ENCODE peak calls at places on chromosomes 3 and 15, in nine cellular contexts. D is HFF-Myc, V is heart left ventricle, G is SJSA1, K is upper lobe of right lung, N is PC-3, C is MM.1S, Z is fibroblast of the aortic adventitia, E is DND-41. H is an unnamed sample.

GRCh38 chr3:47028146-47028545 is 48.7 kb downstream of the NBEAL2 start:
- DNase-seq in D (no peak), V (no peak), G (no peak), K (no peak), N (no peak), C (no peak), Z (no peak), E (no peak), H (no peak)

GRCh38 chr15:66838671-66839239 is 136.7 kb downstream of the SMAD6 start:
- DNase-seq in D (no peak), V (no peak), G (no peak), K (no peak), N (peak), C (no peak), Z (peak), E (no peak), H (no peak)

GRCh38 chr3:171183042-171183441 is 156.5 kb upstream of the SLC2A2 start:
- DNase-seq in D (no peak), V (no peak), G (no peak), K (no peak), N (peak), C (no peak), Z (no peak), E (no peak), H (no peak)

GRCh38 chr15:67917037-67917436 is 77.2 kb upstream of the RNU6-1 start:
- DNase-seq in D (no peak), V (peak), G (no peak), K (no peak), N (peak), C (no peak), Z (peak), E (no peak), H (no peak)

GRCh38 chr15:78000089-78000926 is 77.2 kb downstream of the TBC1D2B start:
- DNase-seq in D (peak), V (peak), G (peak), K (peak), N (peak), C (peak), Z (peak), E (peak), H (peak)

GRCh38 chr15:25848769-25849430 is 14.2 kb downstream of the ATP10A start:
- DNase-seq in D (no peak), V (no peak), G (no peak), K (no peak), N (no peak), C (no peak), Z (no peak), E (no peak), H (no peak)

GRCh38 chr15:89197503-89197971 is 23.8 kb downstream of the RLBP1 start:
- DNase-seq in D (no peak), V (no peak), G (no peak), K (peak), N (peak), C (no peak), Z (no peak), E (no peak), H (no peak)

GRCh38 chr15:60661075-60661645 is 182.2 kb upstream of the ICE2 start:
- DNase-seq in D (no peak), V (no peak), G (no peak), K (no peak), N (no peak), C (no peak), Z (no peak), E (no peak), H (no peak)

GRCh38 chr3:127204841-127205582 is 12.1 kb downstream of the PRR23E start:
- DNase-seq in D (no peak), V (no peak), G (no peak), K (no peak), N (no peak), C (no peak), Z (no peak), E (no peak), H (no peak)

GRCh38 chr3:38117748-38118420 is 19.0 kb downstream of the ACAA1 start:
- DNase-seq in D (peak), V (no peak), G (peak), K (peak), N (peak), C (peak), Z (peak), E (peak), H (peak)

GRCh38 chr3:106560451-106560966 is 691.7 kb upstream of the CBLB start:
- DNase-seq in D (no peak), V (no peak), G (peak), K (no peak), N (peak), C (no peak), Z (peak), E (no peak), H (peak)
- H3K4me3 ChIP-seq in D (no peak), V (no peak), G (no peak), K (no peak), N (peak), C (no peak), Z (no peak), E (no peak), H (no peak)

GRCh38 chr3:116444099-116444700 is 1.1 kb downstream of the LSAMP start:
- DNase-seq in D (no peak), V (no peak), G (no peak), K (no peak), N (no peak), C (no peak), Z (peak), E (no peak), H (no peak)
- H3K4me3 ChIP-seq in D (peak), V (peak), G (no peak), K (peak), N (no peak), C (no peak), Z (peak), E (no peak), H (no peak)

GRCh38 chr3:23950303-23950702 is 5.2 kb downstream of the NR1D2 start:
- DNase-seq in D (no peak), V (no peak), G (peak), K (no peak), N (no peak), C (peak), Z (no peak), E (no peak), H (no peak)
- H3K4me3 ChIP-seq in D (no peak), V (no peak), G (no peak), K (peak), N (no peak), C (peak), Z (no peak), E (no peak), H (no peak)

GRCh38 chr3:181265750-181266333 is 276.3 kb upstream of the DNAJC19 start:
- DNase-seq in D (no peak), V (no peak), G (peak), K (no peak), N (no peak), C (peak), Z (peak), E (no peak), H (no peak)
- H3K4me3 ChIP-seq in D (no peak), V (no peak), G (peak), K (peak), N (peak), C (peak), Z (peak), E (peak), H (peak)

GRCh38 chr3:64305731-64306130 is 80.5 kb upstream of the PRICKLE2 start:
- DNase-seq in D (no peak), V (no peak), G (no peak), K (no peak), N (no peak), C (no peak), Z (no peak), E (no peak), H (no peak)

GRCh38 chr3:64303881-64304280 is 78.6 kb upstream of the PRICKLE2 start:
- DNase-seq in D (no peak), V (no peak), G (no peak), K (no peak), N (no peak), C (no peak), Z (no peak), E (no peak), H (no peak)

GRCh38 chr3:64304996-64305395 is 79.7 kb upstream of the PRICKLE2 start:
- DNase-seq in D (no peak), V (no peak), G (no peak), K (no peak), N (no peak), C (no peak), Z (no peak), E (no peak), H (no peak)

GRCh38 chr3:64300790-64301423 is 75.6 kb upstream of the PRICKLE2 start:
- DNase-seq in D (no peak), V (no peak), G (peak), K (no peak), N (peak), C (no peak), Z (peak), E (no peak), H (no peak)

DNA sequence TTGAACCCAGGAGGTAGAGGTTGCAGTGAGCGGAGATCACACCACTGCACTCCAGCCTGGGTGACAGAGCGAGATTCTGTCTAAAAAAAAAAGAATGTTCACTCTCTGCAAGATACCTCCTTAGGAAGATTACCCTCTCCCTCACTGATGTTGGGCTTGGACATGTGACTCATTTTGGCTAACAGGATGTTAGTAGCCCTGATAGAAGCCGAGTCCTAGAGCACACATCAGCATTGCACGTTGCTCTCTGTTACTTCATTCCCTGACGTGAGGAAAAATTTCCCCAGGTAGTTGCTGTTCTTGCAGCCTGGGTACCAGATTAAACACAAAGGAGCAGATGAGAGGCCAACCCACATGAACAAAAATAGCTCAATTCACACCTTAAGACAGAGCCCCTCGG is 78.1 kb upstream of the PRICKLE2 start:
- DNase-seq in D (no peak), V (no peak), G (no peak), K (no peak), N (peak), C (no peak), Z (no peak), E (no peak), H (no peak)
- H3K4me3 ChIP-seq in D (no peak), V (no peak), G (no peak), K (no peak), N (no peak), C (no peak), Z (no peak), E (no peak), H (no peak)

H was measured in Jurkat, Clone E6-1.